ENCODE peak calls at places on chromosome 22, in five cellular contexts. One of them, this sample, is unnamed.

GRCh38 chr22:36365020-36365411 is 22.8 kb downstream of the MYH9 start:
- DNase-seq in AG04449: peak
- DNase-seq in sigmoid colon: peak
- DNase-seq in stimulated activated naive CD4-positive, alpha-beta T cell treated with Interleukin-2 at 50 U/mL for 16 hours: peak
- DNase-seq in GM04504: peak
- DNase-seq in this sample: no peak

GRCh38 chr22:24894220-24894975 is 52.1 kb downstream of the LHFPL7 start:
- DNase-seq in AG04449: peak
- DNase-seq in sigmoid colon: peak
- DNase-seq in stimulated activated naive CD4-positive, alpha-beta T cell treated with Interleukin-2 at 50 U/mL for 16 hours: no peak
- DNase-seq in GM04504: peak
- DNase-seq in this sample: peak

GRCh38 chr22:32080904-32081303 is 37.8 kb downstream of the SLC5A1 start:
- DNase-seq in AG04449: no peak
- DNase-seq in sigmoid colon: no peak
- DNase-seq in stimulated activated naive CD4-positive, alpha-beta T cell treated with Interleukin-2 at 50 U/mL for 16 hours: no peak
- DNase-seq in GM04504: no peak
- DNase-seq in this sample: peak

GRCh38 chr22:37186228-37186996 is 1.6 kb downstream of the C1QTNF6 start:
- DNase-seq in AG04449: no peak
- DNase-seq in sigmoid colon: peak
- DNase-seq in stimulated activated naive CD4-positive, alpha-beta T cell treated with Interleukin-2 at 50 U/mL for 16 hours: peak
- DNase-seq in GM04504: no peak
- DNase-seq in this sample: no peak

GRCh38 chr22:19877626-19878339 is 23.1 kb upstream of the GNB1L start:
- DNase-seq in AG04449: peak
- DNase-seq in sigmoid colon: peak
- DNase-seq in stimulated activated naive CD4-positive, alpha-beta T cell treated with Interleukin-2 at 50 U/mL for 16 hours: no peak
- DNase-seq in GM04504: no peak
- DNase-seq in this sample: no peak

GRCh38 chr22:45212992-45213751 is 27.5 kb downstream of the KIAA0930 start:
- DNase-seq in AG04449: no peak
- DNase-seq in sigmoid colon: peak
- DNase-seq in stimulated activated naive CD4-positive, alpha-beta T cell treated with Interleukin-2 at 50 U/mL for 16 hours: no peak
- DNase-seq in GM04504: no peak
- DNase-seq in this sample: no peak

GRCh38 chr22:20186183-20186870 is 35.5 kb upstream of the CCDC188 start:
- DNase-seq in AG04449: no peak
- DNase-seq in sigmoid colon: no peak
- DNase-seq in stimulated activated naive CD4-positive, alpha-beta T cell treated with Interleukin-2 at 50 U/mL for 16 hours: no peak
- DNase-seq in GM04504: no peak
- DNase-seq in this sample: no peak

GRCh38 chr22:48226026-48227013 is 1463.9 kb downstream of the TBC1D22A start:
- DNase-seq in AG04449: no peak
- DNase-seq in sigmoid colon: no peak
- DNase-seq in stimulated activated naive CD4-positive, alpha-beta T cell treated with Interleukin-2 at 50 U/mL for 16 hours: no peak
- DNase-seq in GM04504: no peak
- DNase-seq in this sample: no peak

GRCh38 chr22:40070701-40071100 is 75.9 kb downstream of the FAM83F start:
- DNase-seq in AG04449: no peak
- DNase-seq in sigmoid colon: no peak
- DNase-seq in stimulated activated naive CD4-positive, alpha-beta T cell treated with Interleukin-2 at 50 U/mL for 16 hours: no peak
- DNase-seq in GM04504: no peak
- DNase-seq in this sample: no peak

GRCh38 chr22:19658967-19659804 is 55.1 kb upstream of the SEPTIN5 start:
- DNase-seq in AG04449: no peak
- DNase-seq in sigmoid colon: no peak
- DNase-seq in stimulated activated naive CD4-positive, alpha-beta T cell treated with Interleukin-2 at 50 U/mL for 16 hours: no peak
- DNase-seq in GM04504: no peak
- DNase-seq in this sample: no peak

GRCh38 chr22:45896961-45897538 is 79.9 kb downstream of the WNT7B start:
- DNase-seq in AG04449: no peak
- DNase-seq in sigmoid colon: no peak
- DNase-seq in stimulated activated naive CD4-positive, alpha-beta T cell treated with Interleukin-2 at 50 U/mL for 16 hours: no peak
- DNase-seq in GM04504: no peak
- DNase-seq in this sample: no peak

GRCh38 chr22:23137905-23138520 is 3.8 kb downstream of the RSPH14 start:
- DNase-seq in AG04449: no peak
- DNase-seq in sigmoid colon: no peak
- DNase-seq in stimulated activated naive CD4-positive, alpha-beta T cell treated with Interleukin-2 at 50 U/mL for 16 hours: no peak
- DNase-seq in GM04504: no peak
- DNase-seq in this sample: no peak

GRCh38 chr22:33328789-33329296 is 270.7 kb upstream of the SYN3 start:
- DNase-seq in AG04449: peak
- DNase-seq in sigmoid colon: no peak
- DNase-seq in stimulated activated naive CD4-positive, alpha-beta T cell treated with Interleukin-2 at 50 U/mL for 16 hours: no peak
- DNase-seq in GM04504: no peak
- DNase-seq in this sample: no peak

GRCh38 chr22:27786253-27786898 is 15.2 kb downstream of the MN1 start:
- DNase-seq in AG04449: no peak
- DNase-seq in sigmoid colon: peak
- DNase-seq in stimulated activated naive CD4-positive, alpha-beta T cell treated with Interleukin-2 at 50 U/mL for 16 hours: no peak
- DNase-seq in GM04504: no peak
- DNase-seq in this sample: no peak

GRCh38 chr22:19686946-19687345 is 27.4 kb upstream of the SEPTIN5 start:
- DNase-seq in AG04449: no peak
- DNase-seq in sigmoid colon: no peak
- DNase-seq in stimulated activated naive CD4-positive, alpha-beta T cell treated with Interleukin-2 at 50 U/mL for 16 hours: no peak
- DNase-seq in GM04504: no peak
- DNase-seq in this sample: no peak

GRCh38 chr22:46673677-46674236 is 53.6 kb downstream of the GRAMD4 start:
- DNase-seq in AG04449: no peak
- DNase-seq in sigmoid colon: no peak
- DNase-seq in stimulated activated naive CD4-positive, alpha-beta T cell treated with Interleukin-2 at 50 U/mL for 16 hours: peak
- DNase-seq in GM04504: no peak
- DNase-seq in this sample: no peak

GRCh38 chr22:36734171-36735058 is 30.9 kb upstream of the CACNG2 start:
- DNase-seq in AG04449: no peak
- DNase-seq in sigmoid colon: peak
- DNase-seq in stimulated activated naive CD4-positive, alpha-beta T cell treated with Interleukin-2 at 50 U/mL for 16 hours: no peak
- DNase-seq in GM04504: peak
- DNase-seq in this sample: no peak

GRCh38 chr22:17319541-17319940 is 49.7 kb upstream of the CECR2 start:
- DNase-seq in AG04449: no peak
- DNase-seq in sigmoid colon: no peak
- DNase-seq in stimulated activated naive CD4-positive, alpha-beta T cell treated with Interleukin-2 at 50 U/mL for 16 hours: no peak
- DNase-seq in GM04504: no peak
- DNase-seq in this sample: no peak

GRCh38 chr22:37331034-37331428 is 48.7 kb downstream of the CYTH4 start:
- DNase-seq in AG04449: no peak
- DNase-seq in sigmoid colon: no peak
- DNase-seq in stimulated activated naive CD4-positive, alpha-beta T cell treated with Interleukin-2 at 50 U/mL for 16 hours: no peak
- DNase-seq in GM04504: no peak
- DNase-seq in this sample: no peak

GRCh38 chr22:19884161-19884953 is 29.7 kb upstream of the GNB1L start:
- DNase-seq in AG04449: no peak
- DNase-seq in sigmoid colon: peak
- DNase-seq in stimulated activated naive CD4-positive, alpha-beta T cell treated with Interleukin-2 at 50 U/mL for 16 hours: no peak
- DNase-seq in GM04504: no peak
- DNase-seq in this sample: no peak

This sample was measured in AG09319.